ENCODE peak calls at places on chromosomes 16 and 17, in five cellular contexts. C is G401, M is right lobe of liver, P is HTR-8/SVneo, E is HCT116. Q is an unnamed sample.

GRCh38 chr17:42456223-42457106 is 2.2 kb upstream of the ATP6V0A1 start:
- DNase-seq in C (no peak), M (no peak), P (peak; percentile 64), E (no peak), Q (peak; percentile 61)

GRCh38 chr17:58679263-58680037 is 12.4 kb downstream of the TEX14 start:
- DNase-seq in C (peak; percentile 77), M (no peak), P (no peak), E (peak; percentile 100), Q (no peak)

GRCh38 chr17:42120161-42121065 is 754 bp downstream of the KAT2A start:
- DNase-seq in C (no peak), M (no peak), P (peak; percentile 49), E (no peak), Q (no peak)

GRCh38 chr17:73620414-73620813 is 23.8 kb downstream of the SDK2 start:
- DNase-seq in C (no peak), M (no peak), P (no peak), E (no peak), Q (no peak)

GRCh38 chr17:48132375-48132774 is 24.8 kb downstream of the SNX11 start:
- DNase-seq in C (no peak), M (no peak), P (no peak), E (no peak), Q (no peak)

GRCh38 chr16:71367243-71367976 is 8.9 kb downstream of the CALB2 start:
- DNase-seq in C (peak; percentile 49), M (peak; percentile 40), P (peak; percentile 81), E (peak; percentile 60), Q (peak; percentile 39)

GRCh38 chr17:35087731-35088646 is 24.5 kb upstream of the RFFL start:
- DNase-seq in C (peak; percentile 68), M (peak; percentile 69), P (peak; percentile 48), E (no peak), Q (peak; percentile 75)

GRCh38 chr16:71360378-71360777 is 1.9 kb downstream of the CALB2 start:
- DNase-seq in C (no peak), M (no peak), P (peak; percentile 83), E (peak; percentile 77), Q (peak; percentile 75)

GRCh38 chr16:740459-740763 is 386 bp downstream of the CIAO3 start:
- DNase-seq in C (no peak), M (no peak), P (no peak), E (no peak), Q (no peak)

GRCh38 chr17:46995841-46996571 is 17.0 kb upstream of the RPRML start:
- DNase-seq in C (no peak), M (no peak), P (no peak), E (no peak), Q (no peak)

GRCh38 chr16:66366433-66367299 is at the start of gene CDH5:
- DNase-seq in C (peak; percentile 70), M (peak; percentile 70), P (no peak), E (no peak), Q (peak; percentile 61)

GRCh38 chr17:39867084-39867890 is 715 bp upstream of the ZPBP2 start:
- DNase-seq in C (no peak), M (no peak), P (no peak), E (no peak), Q (no peak)

GRCh38 chr16:16007743-16008111 is 58.3 kb downstream of the ABCC1 start:
- DNase-seq in C (no peak), M (no peak), P (no peak), E (no peak), Q (no peak)

GRCh38 chr17:77423589-77424451 is 283.1 kb downstream of the SEC14L1 start:
- DNase-seq in C (peak; percentile 87), M (peak; percentile 88), P (no peak), E (no peak), Q (peak; percentile 96)

GRCh38 chr16:53775821-53776431 is 72.0 kb downstream of the FTO start:
- DNase-seq in C (no peak), M (peak; percentile 29), P (peak; percentile 31), E (no peak), Q (peak; percentile 93)

GRCh38 chr17:289409-289808 is 63.2 kb downstream of the RPH3AL start:
- DNase-seq in C (no peak), M (peak; percentile 7), P (no peak), E (no peak), Q (no peak)

GRCh38 chr16:86068722-86069121 is 169.8 kb downstream of the IRF8 start:
- DNase-seq in C (no peak), M (no peak), P (no peak), E (no peak), Q (no peak)

GRCh38 chr17:40952675-40953074 is 14.1 kb downstream of the KRT39 start:
- DNase-seq in C (no peak), M (no peak), P (no peak), E (no peak), Q (peak; percentile 75)

GRCh38 chr16:86044881-86045600 is 146.1 kb downstream of the IRF8 start:
- DNase-seq in C (no peak), M (no peak), P (no peak), E (no peak), Q (no peak)

GRCh38 chr17:19883537-19884215 is 15.9 kb upstream of the ULK2 start:
- DNase-seq in C (no peak), M (no peak), P (no peak), E (no peak), Q (no peak)

GRCh38 chr17:65638221-65638940 is 76.9 kb upstream of the AXIN2 start:
- DNase-seq in C (no peak), M (no peak), P (no peak), E (no peak), Q (peak; percentile 55)

GRCh38 chr17:60139438-60140285 is 10.1 kb upstream of the CA4 start:
- DNase-seq in C (no peak), M (peak; percentile 72), P (peak; percentile 69), E (peak; percentile 12), Q (peak; percentile 89)